ENCODE peak calls at places on chromosome 6, in seven cellular contexts. L is ACHN; S is tibial nerve; A is progenitor cell of endocrine pancreas; M is stimulated activated CD8-positive, alpha-beta memory T cell treated with anti-CD3 and anti-CD28 coated beads, Interleukin-15, amount 100 ng/mL, for 4 hours; H is Right ventricle myocardium superior; I is GM03348. P is an unnamed sample.

GRCh38 chr6:144467153-144467762 is 182.1 kb downstream of the UTRN start:
- DNase-seq in L (no peak), I (no peak), S (no peak), M (no peak), A (no peak), H (no peak), P (no peak)

GRCh38 chr6:122202576-122203137 is 196.8 kb upstream of the HSF2 start:
- DNase-seq in S (no peak), M (no peak), H (no peak), A (no peak), I (no peak), L (no peak), P (no peak)

GRCh38 chr6:38322123-38322522 is 317.6 kb downstream of the BTBD9 start:
- DNase-seq in A (no peak), M (no peak), I (no peak), H (no peak), S (no peak), L (no peak), P (no peak)

GRCh38 chr6:134031696-134032255 is 20.6 kb downstream of the SLC2A12 start:
- DNase-seq in I (peak), M (no peak), S (no peak), A (no peak), L (no peak), H (no peak), P (no peak)

GRCh38 chr6:39263299-39264037 is 34.2 kb upstream of the KCNK5 start:
- DNase-seq in M (no peak), H (no peak), A (no peak), L (no peak), S (no peak), I (no peak), P (no peak)

GRCh38 chr6:163813979-163814493 is 399.5 kb downstream of the QKI start:
- DNase-seq in I (no peak), S (no peak), A (no peak), H (no peak), L (no peak), M (no peak), P (no peak)

GRCh38 chr6:19311786-19312185 is 525.4 kb upstream of the ID4 start:
- DNase-seq in A (no peak), L (no peak), S (no peak), M (no peak), I (no peak), H (no peak), P (no peak)

GRCh38 chr6:74871757-74872156 is 334.1 kb downstream of the COL12A1 start:
- DNase-seq in S (no peak), H (no peak), M (no peak), A (no peak), L (no peak), I (no peak), P (no peak)

GRCh38 chr6:105985816-105986632 is 100.1 kb upstream of the PRDM1 start:
- DNase-seq in H (peak), A (no peak), I (peak), L (no peak), S (no peak), M (no peak), P (no peak)

GRCh38 chr6:158009935-158010585 is 28.4 kb downstream of the SYNJ2 start:
- DNase-seq in I (no peak), H (peak), A (no peak), L (no peak), S (no peak), M (no peak), P (no peak)

GRCh38 chr6:166605752-166606151 is 19.3 kb upstream of the RAMACL start:
- DNase-seq in S (no peak), A (no peak), M (no peak), H (no peak), L (no peak), I (no peak), P (no peak)

GRCh38 chr6:53894086-53894485 is 99.3 kb downstream of the LRRC1 start:
- DNase-seq in L (no peak), S (no peak), A (no peak), H (no peak), M (no peak), I (peak), P (no peak)

GRCh38 chr6:124522335-124522734 is 439.9 kb upstream of the RNF217 start:
- DNase-seq in M (no peak), I (no peak), H (no peak), S (no peak), L (no peak), A (no peak), P (no peak)

GRCh38 chr6:132511159-132511835 is 1.6 kb downstream of the STX7 start:
- DNase-seq in A (no peak), H (no peak), L (peak), I (no peak), S (no peak), M (no peak), P (no peak)

GRCh38 chr6:30646450-30647038 is 389 bp upstream of the C6orf136 start:
- DNase-seq in M (no peak), H (peak), L (no peak), I (peak), A (peak), S (peak), P (no peak)

GRCh38 chr6:36249010-36249409 is 20.9 kb upstream of the PNPLA1 start:
- DNase-seq in M (no peak), A (no peak), L (no peak), S (no peak), H (no peak), I (peak), P (no peak)

GRCh38 chr6:119148102-119148824 is 69.8 kb upstream of the FAM184A start:
- DNase-seq in A (no peak), H (no peak), L (peak), S (no peak), I (peak), M (no peak), P (no peak)

GRCh38 chr6:113449051-113449450 is 408.1 kb upstream of the MARCKS start:
- DNase-seq in I (peak), H (no peak), L (no peak), A (no peak), S (no peak), M (no peak), P (no peak)

GRCh38 chr6:146866731-146867414 is 268.1 kb downstream of the ADGB start:
- DNase-seq in S (no peak), M (no peak), A (no peak), L (no peak), H (no peak), I (no peak), P (no peak)

GRCh38 chr6:157659536-157660271 is 163.3 kb upstream of the SNX9 start:
- DNase-seq in S (no peak), H (no peak), M (no peak), A (no peak), L (no peak), I (no peak), P (no peak)

GRCh38 chr6:107280791-107281190 is 165.5 kb upstream of the BEND3 start:
- DNase-seq in I (no peak), A (no peak), S (no peak), M (no peak), L (no peak), H (no peak), P (no peak)

GRCh38 chr6:117440558-117441525 is 15.1 kb upstream of the ROS1 start:
- DNase-seq in H (no peak), I (peak), L (no peak), A (no peak), S (no peak), M (no peak), P (no peak)

GRCh38 chr6:131917318-131917717 is 33.9 kb downstream of the CCN2 start:
- DNase-seq in S (no peak), L (no peak), M (no peak), A (no peak), I (peak), H (no peak), P (no peak)

GRCh38 chr6:90598192-90598951 is 11.5 kb upstream of the MAP3K7 start:
- DNase-seq in S (no peak), A (no peak), M (no peak), I (no peak), L (no peak), H (no peak), P (no peak)

GRCh38 chr6:121780325-121781313 is 345.2 kb downstream of the GJA1 start:
- DNase-seq in A (no peak), S (peak), I (peak), H (peak), M (no peak), L (no peak), P (no peak)

GRCh38 chr6:126546771-126547170 is 206.9 kb downstream of the CENPW start:
- DNase-seq in I (peak), M (no peak), H (no peak), S (no peak), L (no peak), A (no peak), P (no peak)

GRCh38 chr6:88183503-88183902 is 17.4 kb upstream of the CNR1 start:
- DNase-seq in H (no peak), I (no peak), M (no peak), L (no peak), S (no peak), A (no peak), P (no peak)

GRCh38 chr6:116206231-116206903 is 47.5 kb downstream of the TSPYL4 start:
- DNase-seq in M (no peak), A (no peak), I (no peak), S (no peak), H (no peak), L (no peak), P (no peak)

GRCh38 chr6:137680678-137681346 is 186.2 kb upstream of the TNFAIP3 start:
- DNase-seq in S (no peak), L (no peak), M (no peak), A (no peak), I (no peak), H (no peak), P (no peak)

GRCh38 chr6:145339089-145339488 is 396.2 kb downstream of the EPM2A start:
- DNase-seq in H (no peak), M (no peak), A (no peak), I (no peak), L (no peak), S (no peak), P (no peak)

GRCh38 chr6:160013987-160014868 is 45.3 kb downstream of the IGF2R start:
- DNase-seq in I (no peak), A (no peak), M (no peak), H (no peak), S (no peak), L (peak), P (no peak)

GRCh38 chr6:160010067-160010466 is 41.2 kb downstream of the IGF2R start:
- DNase-seq in M (no peak), A (no peak), H (peak), L (no peak), S (peak), I (peak), P (no peak)

GRCh38 chr6:108587258-108588059 is 26.7 kb downstream of the FOXO3 start:
- DNase-seq in A (no peak), S (no peak), I (peak), M (no peak), L (peak), H (no peak), P (no peak)

GRCh38 chr6:133641111-133641510 is 247.8 kb upstream of the TCF21 start:
- DNase-seq in M (no peak), L (no peak), A (no peak), H (no peak), I (no peak), S (no peak), P (no peak)

GRCh38 chr6:90471297-90471696 is 115.6 kb downstream of the MAP3K7 start:
- DNase-seq in A (no peak), L (no peak), I (no peak), H (no peak), M (no peak), S (no peak), P (no peak)

GRCh38 chr6:96939019-96939805 is 14.7 kb downstream of the KLHL32 start:
- DNase-seq in I (peak), A (no peak), M (no peak), L (peak), H (no peak), S (no peak), P (no peak)